ENCODE peak calls at places on chromosomes 3 and 15, in six cellular contexts. Y is HT-29; E is WERI-Rb-1; H is GM23248; M is hippocampal formation; U is stimulated activated CD4-positive, alpha-beta T cell treated with anti-CD3 and anti-CD28 coated beads, Interleukin-1b, Interleukin-23, amount 100 ng/mL, for 4 hours. O is an unnamed sample.

GRCh38 chr15:80743189-80743833 is 35.9 kb upstream of the CEMIP start:
- DNase-seq in Y (peak), E (no peak), H (no peak), M (no peak), U (no peak), O (no peak)

GRCh38 chr15:77312523-77312922 is 107.4 kb downstream of the PEAK1 start:
- DNase-seq in Y (no peak), E (no peak), H (peak), M (no peak), U (no peak), O (no peak)

GRCh38 chr3:16998236-16998923 is 113.6 kb downstream of the PLCL2 start:
- DNase-seq in Y (no peak), E (no peak), H (no peak), M (no peak), U (no peak), O (no peak)

GRCh38 chr15:74400915-74401757 is 32.6 kb downstream of the SEMA7A start:
- DNase-seq in Y (no peak), E (no peak), H (peak), M (no peak), U (no peak), O (no peak)

GRCh38 chr3:171001957-171002694 is 24.4 kb downstream of the SLC2A2 start:
- DNase-seq in Y (peak), E (no peak), H (peak), M (peak), U (no peak), O (no peak)

GRCh38 chr3:182671942-182672341 is 121.4 kb upstream of the ATP11B start:
- DNase-seq in Y (peak), E (no peak), H (peak), M (peak), U (no peak), O (no peak)

GRCh38 chr15:44501768-44502366 is 35.1 kb upstream of the EIF3J start:
- DNase-seq in Y (peak), E (no peak), H (peak), M (peak), U (no peak), O (no peak)

GRCh38 chr3:102163039-102163817 is 271.6 kb upstream of the ZPLD1 start:
- DNase-seq in Y (peak), E (no peak), H (peak), M (no peak), U (no peak), O (no peak)

GRCh38 chr15:53962646-53963561 is 15.3 kb upstream of the UNC13C start:
- DNase-seq in Y (peak), E (peak), H (peak), M (no peak), U (no peak), O (peak)

GRCh38 chr3:37217098-37217849 is 42.9 kb upstream of the LRRFIP2 start:
- DNase-seq in Y (no peak), E (no peak), H (no peak), M (no peak), U (no peak), O (no peak)

GRCh38 chr3:43338295-43338694 is 52.0 kb downstream of the SNRK start:
- DNase-seq in Y (no peak), E (no peak), H (peak), M (no peak), U (no peak), O (no peak)

GRCh38 chr3:159366476-159366875 is 564.6 kb downstream of the MFSD1 start:
- DNase-seq in Y (no peak), E (no peak), H (no peak), M (no peak), U (no peak), O (no peak)

GRCh38 chr3:20185364-20185732 is 658 bp downstream of the SGO1 start:
- DNase-seq in Y (peak), E (peak), H (peak), M (no peak), U (no peak), O (no peak)

GRCh38 chr3:60755094-60755493 is 496.2 kb downstream of the FHIT start:
- DNase-seq in Y (peak), E (peak), H (peak), M (no peak), U (no peak), O (no peak)

GRCh38 chr3:43649365-43649968 is 27.7 kb upstream of the ANO10 start:
- DNase-seq in Y (no peak), E (peak), H (no peak), M (no peak), U (no peak), O (no peak)

GRCh38 chr15:74642328-74642723 is 26.7 kb downstream of the CLK3 start:
- DNase-seq in Y (peak), E (no peak), H (no peak), M (no peak), U (no peak), O (no peak)

GRCh38 chr3:111471851-111472250 is 70.1 kb upstream of the CD96 start:
- DNase-seq in Y (no peak), E (no peak), H (peak), M (no peak), U (no peak), O (no peak)

GRCh38 chr3:52193059-52193458 is 4.9 kb upstream of the ALAS1 start:
- DNase-seq in Y (no peak), E (no peak), H (peak), M (no peak), U (no peak), O (no peak)

GRCh38 chr15:41169784-41170183 is 53.7 kb upstream of the INO80 start:
- DNase-seq in Y (no peak), E (no peak), H (no peak), M (no peak), U (no peak), O (no peak)

GRCh38 chr15:98221144-98221543 is 260.6 kb downstream of the ARRDC4 start:
- DNase-seq in Y (no peak), E (no peak), H (no peak), M (no peak), U (no peak), O (no peak)

GRCh38 chr15:72184165-72184811 is 13.3 kb downstream of the GRAMD2A start:
- DNase-seq in Y (peak), E (no peak), H (peak), M (no peak), U (no peak), O (no peak)

GRCh38 chr15:26866298-26867198 is at the start of gene GABRA5:
- DNase-seq in Y (no peak), E (peak), H (peak), M (no peak), U (no peak), O (no peak)

GRCh38 chr3:14633819-14634424 is 17.6 kb upstream of the CCDC174 start:
- DNase-seq in Y (peak), E (peak), H (peak), M (no peak), U (peak), O (peak)

GRCh38 chr3:46667657-46668056 is 25.8 kb downstream of the ALS2CL start:
- DNase-seq in Y (no peak), E (no peak), H (no peak), M (no peak), U (no peak), O (no peak)

GRCh38 chr15:27358751-27359434 is 387.9 kb downstream of the GABRG3 start:
- DNase-seq in Y (peak), E (peak), H (peak), M (no peak), U (no peak), O (no peak)

GRCh38 chr3:47228088-47228487 is 54.5 kb downstream of the KIF9 start:
- DNase-seq in Y (no peak), E (no peak), H (no peak), M (no peak), U (no peak), O (no peak)

GRCh38 chr3:46062679-46063078 is 35.4 kb upstream of the XCR1 start:
- DNase-seq in Y (no peak), E (no peak), H (no peak), M (peak), U (no peak), O (no peak)

GRCh38 chr3:197302696-197303341 is 4.4 kb upstream of the DLG1 start:
- DNase-seq in Y (no peak), E (no peak), H (peak), M (no peak), U (no peak), O (no peak)

GRCh38 chr3:65483475-65483874 is 555.2 kb downstream of the MAGI1 start:
- DNase-seq in Y (peak), E (no peak), H (peak), M (peak), U (no peak), O (no peak)

GRCh38 chr3:141934354-141934753 is 57.9 kb downstream of the ATP1B3 start:
- DNase-seq in Y (no peak), E (no peak), H (no peak), M (no peak), U (no peak), O (no peak)

GRCh38 chr15:40929730-40930429 is 740 bp downstream of the DLL4 start:
- DNase-seq in Y (peak), E (peak), H (peak), M (no peak), U (no peak), O (no peak)

GRCh38 chr15:92638709-92639365 is 16.7 kb downstream of the FAM174B start:
- DNase-seq in Y (peak), E (peak), H (no peak), M (no peak), U (no peak), O (no peak)

GRCh38 chr15:72740202-72740601 is 43.4 kb downstream of the ADPGK start:
- DNase-seq in Y (no peak), E (no peak), H (no peak), M (no peak), U (no peak), O (no peak)

GRCh38 chr15:63371297-63371918 is 10.2 kb downstream of the CA12 start:
- DNase-seq in Y (no peak), E (no peak), H (peak), M (no peak), U (no peak), O (no peak)

GRCh38 chr15:58070801-58071418 is 5.4 kb upstream of the ALDH1A2 start:
- DNase-seq in Y (peak), E (peak), H (peak), M (peak), U (no peak), O (no peak)

GRCh38 chr3:159928692-159929091 is 59.9 kb upstream of the IL12A start:
- DNase-seq in Y (no peak), E (no peak), H (peak), M (no peak), U (no peak), O (no peak)

O was measured in activated CD4-positive, alpha-beta T cell treated with anti-CD3 and anti-CD28 coated beads for 24 hours.